ENCODE peak calls at places on chromosomes 1 and 21, in seven cellular contexts. H is RWPE1; B is A549; T is transverse colon; J is fibroblast of the conjunctiva; M is posterior cingulate gyrus; O is activated CD4-positive, alpha-beta T cell treated with anti-CD3 and anti-CD28 coated beads for 24 hours. F is an unnamed sample.

GRCh38 chr1:24481098-24481497 is 21.5 kb upstream of the RCAN3 start:
- DNase-seq in H (no peak), B (no peak), T (peak), J (no peak), M (no peak), O (peak), F (no peak)

GRCh38 chr1:25184011-25184762 is 48.1 kb downstream of the SYF2 start:
- DNase-seq in H (no peak), B (no peak), T (no peak), J (no peak), M (no peak), O (no peak), F (no peak)

GRCh38 chr21:36263797-36264196 is 56.2 kb upstream of the MORC3 start:
- DNase-seq in H (no peak), B (no peak), T (no peak), J (no peak), M (no peak), O (no peak), F (no peak)

GRCh38 chr1:221169447-221169889 is 290.2 kb downstream of the HLX start:
- DNase-seq in H (no peak), B (no peak), T (no peak), J (no peak), M (no peak), O (no peak), F (peak)

GRCh38 chr1:22465018-22465565 is 13.4 kb downstream of the ZBTB40 start:
- DNase-seq in H (no peak), B (no peak), T (no peak), J (no peak), M (no peak), O (no peak), F (no peak)

GRCh38 chr1:44531785-44532566 is 126.9 kb downstream of the RNF220 start:
- DNase-seq in H (peak), B (peak), T (no peak), J (no peak), M (no peak), O (no peak), F (no peak)

GRCh38 chr1:156581661-156582387 is 2.3 kb downstream of the TTC24 start:
- DNase-seq in H (no peak), B (no peak), T (no peak), J (no peak), M (no peak), O (no peak), F (no peak)

GRCh38 chr1:77608893-77609292 is 73.6 kb downstream of the ZZZ3 start:
- DNase-seq in H (no peak), B (no peak), T (no peak), J (no peak), M (no peak), O (no peak), F (no peak)

GRCh38 chr1:208083715-208084085 is 160.5 kb downstream of the PLXNA2 start:
- DNase-seq in H (no peak), B (no peak), T (no peak), J (no peak), M (no peak), O (no peak), F (no peak)

GRCh38 chr1:1285618-1286311 is 5.5 kb downstream of the SCNN1D start:
- DNase-seq in H (no peak), B (no peak), T (peak), J (no peak), M (no peak), O (no peak), F (peak)

GRCh38 chr1:6257541-6258069 is 3.3 kb downstream of the GPR153 start:
- DNase-seq in H (no peak), B (no peak), T (no peak), J (no peak), M (no peak), O (no peak), F (no peak)

GRCh38 chr1:163361123-163361934 is 39.6 kb downstream of the NUF2 start:
- DNase-seq in H (peak), B (peak), T (no peak), J (no peak), M (no peak), O (no peak), F (peak)

GRCh38 chr1:98839840-98840239 is 164.8 kb downstream of the PLPPR5 start:
- DNase-seq in H (no peak), B (no peak), T (no peak), J (no peak), M (no peak), O (no peak), F (no peak)